ENCODE peak calls at places on chromosomes 2 and 18, in four cellular contexts. One of them, this sample, is unnamed.

GRCh38 chr2:221635949-221636348 is 63.8 kb upstream of the EPHA4 start:
- DNase-seq in K562: no peak
- DNase-seq in HepG2: peak
- DNase-seq in HCT116: peak
- DNase-seq in this sample: no peak

GRCh38 chr2:131588152-131588873 is 60.6 kb downstream of the CCDC74A start:
- DNase-seq in K562: no peak
- DNase-seq in HepG2: no peak
- DNase-seq in HCT116: no peak
- DNase-seq in this sample: no peak

GRCh38 chr18:69216390-69216789 is 184.3 kb upstream of the DOK6 start:
- DNase-seq in HepG2: no peak
- DNase-seq in K562: no peak
- DNase-seq in HCT116: no peak
- DNase-seq in this sample: no peak

GRCh38 chr2:30113617-30114293 is 33.1 kb upstream of the YPEL5 start:
- DNase-seq in HepG2: no peak
- DNase-seq in K562: no peak
- DNase-seq in HCT116: no peak
- DNase-seq in this sample: no peak

GRCh38 chr2:223247136-223247535 is 195.1 kb downstream of the KCNE4 start:
- DNase-seq in K562: peak
- DNase-seq in HCT116: peak
- DNase-seq in HepG2: peak
- DNase-seq in this sample: no peak

GRCh38 chr2:8542381-8543064 is 139.3 kb upstream of the ID2 start:
- DNase-seq in HCT116: no peak
- DNase-seq in K562: no peak
- DNase-seq in HepG2: no peak
- DNase-seq in this sample: no peak

GRCh38 chr2:33322099-33322498 is 154.3 kb upstream of the RASGRP3 start:
- DNase-seq in HCT116: no peak
- DNase-seq in HepG2: no peak
- DNase-seq in K562: no peak
- DNase-seq in this sample: no peak

GRCh38 chr2:49954074-49954473 is 799.8 kb upstream of the FSHR start:
- DNase-seq in HCT116: no peak
- DNase-seq in HepG2: no peak
- DNase-seq in K562: no peak
- DNase-seq in this sample: no peak

GRCh38 chr2:174053784-174054183 is 88.6 kb upstream of the SP3 start:
- DNase-seq in HCT116: no peak
- DNase-seq in HepG2: no peak
- DNase-seq in K562: no peak
- DNase-seq in this sample: no peak

GRCh38 chr2:120395221-120395620 is 49.3 kb downstream of the INHBB start:
- DNase-seq in K562: no peak
- DNase-seq in HCT116: no peak
- DNase-seq in HepG2: no peak
- DNase-seq in this sample: no peak

GRCh38 chr2:230905448-230906430 is 19.3 kb downstream of the GPR55 start:
- DNase-seq in K562: no peak
- DNase-seq in HepG2: peak
- DNase-seq in HCT116: peak
- DNase-seq in this sample: no peak

GRCh38 chr18:70085641-70086040 is 119.8 kb downstream of the RTTN start:
- DNase-seq in HepG2: no peak
- DNase-seq in HCT116: no peak
- DNase-seq in K562: no peak
- DNase-seq in this sample: no peak

GRCh38 chr2:68225119-68225632 is 27.2 kb downstream of the PPP3R1 start:
- DNase-seq in HepG2: peak
- DNase-seq in HCT116: peak
- DNase-seq in K562: peak
- DNase-seq in this sample: peak

GRCh38 chr2:12824304-12824761 is 107.6 kb downstream of the TRIB2 start:
- DNase-seq in K562: no peak
- DNase-seq in HepG2: no peak
- DNase-seq in HCT116: no peak
- DNase-seq in this sample: no peak

GRCh38 chr18:76401496-76401895 is 93.5 kb downstream of the ZNF516 start:
- DNase-seq in HCT116: no peak
- DNase-seq in K562: peak
- DNase-seq in HepG2: no peak
- DNase-seq in this sample: no peak

GRCh38 chr2:34408100-34408499 is 809.0 kb upstream of the FAM98A start:
- DNase-seq in K562: no peak
- DNase-seq in HepG2: no peak
- DNase-seq in HCT116: no peak
- DNase-seq in this sample: no peak

GRCh38 chr2:159133795-159134194 is 152.7 kb downstream of the WDSUB1 start:
- DNase-seq in HepG2: no peak
- DNase-seq in K562: no peak
- DNase-seq in HCT116: no peak
- DNase-seq in this sample: no peak

GRCh38 chr2:128562471-128563347 is 244.0 kb upstream of the HS6ST1 start:
- DNase-seq in HCT116: no peak
- DNase-seq in HepG2: no peak
- DNase-seq in K562: no peak
- DNase-seq in this sample: no peak

GRCh38 chr2:67135201-67135600 is 261.9 kb upstream of the ETAA1 start:
- DNase-seq in K562: no peak
- DNase-seq in HCT116: no peak
- DNase-seq in HepG2: no peak
- DNase-seq in this sample: no peak

GRCh38 chr2:40095003-40095402 is 315.9 kb upstream of the THUMPD2 start:
- DNase-seq in HCT116: no peak
- DNase-seq in K562: no peak
- DNase-seq in HepG2: no peak
- DNase-seq in this sample: no peak

GRCh38 chr2:227317834-227318233 is 7.2 kb upstream of the MFF start:
- DNase-seq in K562: no peak
- DNase-seq in HCT116: no peak
- DNase-seq in HepG2: no peak
- DNase-seq in this sample: no peak

GRCh38 chr2:112133344-112133743 is 4.8 kb upstream of the FBLN7 start:
- DNase-seq in HCT116: no peak
- DNase-seq in HepG2: no peak
- DNase-seq in K562: no peak
- DNase-seq in this sample: no peak

GRCh38 chr2:46157966-46158310 is 139.3 kb upstream of the EPAS1 start:
- DNase-seq in HepG2: no peak
- DNase-seq in K562: no peak
- DNase-seq in HCT116: no peak
- DNase-seq in this sample: no peak

GRCh38 chr2:99729104-99729503 is 239.3 kb upstream of the REV1 start:
- DNase-seq in HepG2: no peak
- DNase-seq in HCT116: no peak
- DNase-seq in K562: no peak
- DNase-seq in this sample: no peak

GRCh38 chr18:54679318-54680149 is 88.5 kb downstream of the DYNAP start:
- DNase-seq in HepG2: peak
- DNase-seq in K562: no peak
- DNase-seq in HCT116: peak
- DNase-seq in this sample: peak

GRCh38 chr2:224986479-224986878 is 55.8 kb downstream of the DOCK10 start:
- DNase-seq in HCT116: no peak
- DNase-seq in K562: no peak
- DNase-seq in HepG2: no peak
- DNase-seq in this sample: no peak

GRCh38 chr2:85435220-85435958 is 16.9 kb downstream of the SH2D6 start:
- DNase-seq in HCT116: no peak
- DNase-seq in K562: no peak
- DNase-seq in HepG2: no peak
- DNase-seq in this sample: no peak

GRCh38 chr18:76219023-76219422 is 276.0 kb downstream of the ZNF516 start:
- DNase-seq in K562: no peak
- DNase-seq in HepG2: no peak
- DNase-seq in HCT116: no peak
- DNase-seq in this sample: no peak

GRCh38 chr18:78976697-78977626 is 2.7 kb upstream of the SALL3 start:
- DNase-seq in HCT116: no peak
- DNase-seq in K562: no peak
- DNase-seq in HepG2: no peak
- DNase-seq in this sample: no peak

GRCh38 chr2:42725657-42726056 is 38.3 kb downstream of the OXER1 start:
- DNase-seq in HepG2: no peak
- DNase-seq in K562: no peak
- DNase-seq in HCT116: no peak
- DNase-seq in this sample: no peak

GRCh38 chr2:2763998-2764355 is 432.9 kb upstream of the MYT1L start:
- DNase-seq in K562: no peak
- DNase-seq in HCT116: no peak
- DNase-seq in HepG2: no peak
- DNase-seq in this sample: no peak

GRCh38 chr2:154836622-154837021 is 138.1 kb downstream of the KCNJ3 start:
- DNase-seq in HepG2: peak
- DNase-seq in K562: no peak
- DNase-seq in HCT116: no peak
- DNase-seq in this sample: no peak

GRCh38 chr2:60105868-60106267 is 447.6 kb downstream of the BCL11A start:
- DNase-seq in HCT116: no peak
- DNase-seq in HepG2: no peak
- DNase-seq in K562: no peak
- DNase-seq in this sample: no peak

GRCh38 chr2:20855456-20855855 is 32.6 kb upstream of the LDAH start:
- DNase-seq in HCT116: no peak
- DNase-seq in K562: no peak
- DNase-seq in HepG2: no peak
- DNase-seq in this sample: no peak

DNA sequence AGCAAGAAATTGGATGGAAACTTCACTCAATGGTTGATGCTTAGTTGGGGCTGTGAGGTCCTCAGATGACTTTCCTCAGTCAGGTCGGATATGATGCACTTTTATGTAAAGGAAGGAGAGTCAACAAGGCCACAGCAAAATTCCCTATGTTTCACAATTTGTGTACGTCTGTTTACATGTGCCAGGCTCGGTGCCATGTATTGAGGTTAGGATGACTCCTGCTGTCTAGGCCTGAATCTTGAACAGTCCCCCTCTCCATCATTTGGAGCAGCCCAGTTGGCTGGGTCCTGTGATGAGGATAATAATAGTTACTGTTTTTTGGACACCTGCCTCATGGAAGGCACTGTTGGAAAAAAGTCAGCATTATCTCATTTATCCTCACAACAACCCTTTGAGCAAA is 43.1 kb downstream of the VSNL1 start:
- DNase-seq in HCT116: no peak
- DNase-seq in K562: no peak
- DNase-seq in HepG2: no peak
- DNase-seq in this sample: no peak
- TF ChIP-seq TCF7L2 in HCT116: no peak
- TF ChIP-seq TCF7L2 in K562: no peak
- TF ChIP-seq TCF7L2 in HepG2: no peak
- TF ChIP-seq TCF7L2 in this sample: no peak

DNA sequence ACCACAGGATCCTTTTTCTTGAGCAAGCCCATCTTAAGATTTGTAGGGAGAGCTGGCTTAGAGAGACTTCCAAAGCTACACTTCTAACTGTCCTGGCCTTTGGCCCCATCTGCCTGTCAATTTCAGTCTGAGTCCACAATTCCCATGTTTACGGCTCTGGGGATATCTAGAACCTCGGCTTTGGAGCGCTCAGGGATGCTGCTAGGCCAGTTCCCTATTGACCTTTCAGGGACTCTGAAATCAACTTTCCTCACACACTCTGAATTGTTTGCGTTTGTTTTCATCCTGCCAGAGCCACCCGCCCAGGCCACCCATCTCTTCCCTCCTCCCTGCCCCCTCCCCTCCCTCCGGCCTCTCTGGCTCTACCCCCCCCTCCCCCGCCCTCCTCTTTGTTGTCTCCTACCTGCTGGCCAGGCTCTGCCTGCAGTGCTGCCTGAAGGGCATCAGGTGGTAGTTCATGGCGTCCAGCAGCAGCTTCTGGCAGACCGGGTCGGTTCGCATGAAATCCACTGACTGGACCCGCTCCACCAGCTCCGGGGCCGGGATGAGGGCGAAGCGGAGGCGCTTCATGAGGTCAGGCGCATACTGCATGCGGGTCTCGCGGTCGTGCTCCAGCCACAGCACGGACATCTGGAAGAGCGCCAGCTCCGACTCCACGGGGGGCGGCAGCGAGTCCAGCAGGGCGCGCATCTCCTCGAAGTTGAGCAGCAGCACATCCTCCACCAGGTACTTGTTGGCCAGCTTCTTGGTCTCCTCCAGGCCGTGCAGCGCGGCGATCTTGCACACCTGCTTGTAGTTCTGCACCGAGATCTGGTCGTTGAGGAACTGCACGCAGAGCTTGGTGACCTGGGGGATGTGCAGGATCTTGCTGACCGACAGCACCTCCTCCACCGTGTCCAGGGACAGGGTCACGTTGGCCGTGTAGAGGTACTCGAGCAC is 3.3 kb downstream of the KLHL14 start:
- DNase-seq in K562: no peak
- DNase-seq in HCT116: no peak
- DNase-seq in HepG2: peak
- DNase-seq in this sample: no peak
- H3K4me3 ChIP-seq in K562: no peak
- H3K4me3 ChIP-seq in HCT116: no peak
- H3K4me3 ChIP-seq in HepG2: peak
- H3K4me3 ChIP-seq in this sample: peak

GRCh38 chr18:45054595-45054994 is 373.9 kb downstream of the SETBP1 start:
- DNase-seq in HepG2: no peak
- DNase-seq in K562: no peak
- DNase-seq in HCT116: no peak
- DNase-seq in this sample: no peak

GRCh38 chr18:45049548-45050307 is 369.0 kb downstream of the SETBP1 start:
- DNase-seq in HCT116: no peak
- DNase-seq in K562: no peak
- DNase-seq in HepG2: no peak
- DNase-seq in this sample: no peak

GRCh38 chr18:45046226-45046625 is 365.5 kb downstream of the SETBP1 start:
- DNase-seq in HCT116: no peak
- DNase-seq in HepG2: no peak
- DNase-seq in K562: no peak
- DNase-seq in this sample: no peak

GRCh38 chr18:45046961-45047360 is 366.3 kb downstream of the SETBP1 start:
- DNase-seq in HepG2: no peak
- DNase-seq in K562: no peak
- DNase-seq in HCT116: no peak
- DNase-seq in this sample: no peak

GRCh38 chr18:45050712-45051639 is 370.3 kb downstream of the SETBP1 start:
- DNase-seq in K562: no peak
- DNase-seq in HCT116: no peak
- DNase-seq in HepG2: no peak
- DNase-seq in this sample: peak
- TF ChIP-seq POLR2AphosphoS5 in K562: no peak
- TF ChIP-seq POLR2AphosphoS5 in HCT116: no peak
- TF ChIP-seq POLR2AphosphoS5 in HepG2: no peak
- TF ChIP-seq POLR2AphosphoS5 in this sample: no peak

DNA sequence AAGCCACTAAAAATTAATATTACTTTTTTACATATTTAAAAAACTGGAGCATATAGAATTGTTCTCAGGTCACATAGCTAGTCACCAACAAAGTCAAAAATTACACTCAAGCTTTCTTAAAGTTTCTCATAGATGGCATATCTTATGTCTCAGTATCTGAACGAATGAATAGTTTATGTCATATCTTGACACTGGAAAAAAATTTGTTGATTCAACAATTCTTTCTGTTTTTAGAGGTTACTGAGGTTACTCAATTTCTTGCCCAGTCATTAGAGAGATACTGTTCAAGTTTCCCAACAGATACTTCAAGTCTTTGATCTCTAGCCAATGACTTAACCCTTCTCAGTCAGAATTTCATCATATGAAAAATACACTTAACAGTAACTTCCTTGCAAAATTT is 113.1 kb upstream of the XIRP2 start:
- DNase-seq in HepG2: no peak
- DNase-seq in K562: no peak
- DNase-seq in HCT116: no peak
- DNase-seq in this sample: no peak
- TF ChIP-seq TCF7L2 in HepG2: no peak
- TF ChIP-seq TCF7L2 in K562: no peak
- TF ChIP-seq TCF7L2 in HCT116: no peak
- TF ChIP-seq TCF7L2 in this sample: no peak

This sample was measured in Panc1.